ENCODE peak calls at places on chromosomes 1 and 21, in five cellular contexts. One of them, this sample, is unnamed.

GRCh38 chr1:30920827-30921226 is 12.3 kb upstream of the SDC3 start:
- DNase-seq in left ventricle myocardium inferior: no peak
- DNase-seq in uterus: no peak
- DNase-seq in heart right ventricle: no peak
- DNase-seq in GM23338: no peak
- DNase-seq in this sample: no peak

GRCh38 chr1:102861247-102861646 is 247.1 kb downstream of the COL11A1 start:
- DNase-seq in heart right ventricle: no peak
- DNase-seq in uterus: no peak
- DNase-seq in left ventricle myocardium inferior: no peak
- DNase-seq in GM23338: no peak
- DNase-seq in this sample: no peak

GRCh38 chr21:35528109-35529042 is 479.3 kb upstream of the RUNX1 start:
- DNase-seq in left ventricle myocardium inferior: peak; percentile 15
- DNase-seq in heart right ventricle: peak; percentile 14
- DNase-seq in uterus: no peak
- DNase-seq in GM23338: no peak
- DNase-seq in this sample: peak; percentile 27

GRCh38 chr21:41684381-41685245 is 82.2 kb downstream of the RIPK4 start:
- DNase-seq in heart right ventricle: no peak
- DNase-seq in uterus: no peak
- DNase-seq in left ventricle myocardium inferior: no peak
- DNase-seq in GM23338: no peak
- DNase-seq in this sample: no peak

GRCh38 chr1:9996624-9997582 is at the start of gene RBP7:
- DNase-seq in heart right ventricle: peak; percentile 6
- DNase-seq in left ventricle myocardium inferior: peak; percentile 36
- DNase-seq in GM23338: peak; percentile 63
- DNase-seq in uterus: peak; percentile 16
- DNase-seq in this sample: peak; percentile 52

GRCh38 chr1:92877081-92877711 is 45.4 kb downstream of the RPL5 start:
- DNase-seq in GM23338: no peak
- DNase-seq in heart right ventricle: no peak
- DNase-seq in uterus: no peak
- DNase-seq in left ventricle myocardium inferior: no peak
- DNase-seq in this sample: no peak

GRCh38 chr1:60874703-60875102 is 207.7 kb upstream of the NFIA start:
- DNase-seq in uterus: no peak
- DNase-seq in left ventricle myocardium inferior: no peak
- DNase-seq in GM23338: no peak
- DNase-seq in heart right ventricle: no peak
- DNase-seq in this sample: no peak

GRCh38 chr1:19055001-19055400 is 98.5 kb upstream of the IFFO2 start:
- DNase-seq in GM23338: no peak
- DNase-seq in heart right ventricle: peak; percentile 16
- DNase-seq in uterus: no peak
- DNase-seq in left ventricle myocardium inferior: no peak
- DNase-seq in this sample: no peak

GRCh38 chr1:167136191-167136614 is 42.3 kb downstream of the STYXL2 start:
- DNase-seq in uterus: no peak
- DNase-seq in heart right ventricle: no peak
- DNase-seq in GM23338: peak; percentile 69
- DNase-seq in left ventricle myocardium inferior: no peak
- DNase-seq in this sample: peak; percentile 45

GRCh38 chr1:6180215-6180577 is at the start of gene CHD5:
- DNase-seq in uterus: no peak
- DNase-seq in heart right ventricle: no peak
- DNase-seq in left ventricle myocardium inferior: no peak
- DNase-seq in GM23338: peak; percentile 86
- DNase-seq in this sample: no peak

GRCh38 chr1:113874017-113874879 is 2.7 kb upstream of the PTPN22 start:
- DNase-seq in heart right ventricle: no peak
- DNase-seq in uterus: no peak
- DNase-seq in GM23338: peak; percentile 55
- DNase-seq in left ventricle myocardium inferior: no peak
- DNase-seq in this sample: no peak

GRCh38 chr1:204180133-204180532 is 14.0 kb upstream of the REN start:
- DNase-seq in left ventricle myocardium inferior: no peak
- DNase-seq in GM23338: no peak
- DNase-seq in uterus: no peak
- DNase-seq in heart right ventricle: no peak
- DNase-seq in this sample: no peak

GRCh38 chr1:178461104-178461503 is 35.7 kb downstream of the CLEC20A start:
- DNase-seq in uterus: no peak
- DNase-seq in left ventricle myocardium inferior: no peak
- DNase-seq in heart right ventricle: no peak
- DNase-seq in GM23338: peak; percentile 29
- DNase-seq in this sample: no peak

GRCh38 chr1:209095627-209096595 is 487.6 kb upstream of the CAMK1G start:
- DNase-seq in GM23338: no peak
- DNase-seq in uterus: no peak
- DNase-seq in heart right ventricle: no peak
- DNase-seq in left ventricle myocardium inferior: no peak
- DNase-seq in this sample: no peak

GRCh38 chr1:13761883-13762282 is 61.9 kb downstream of the PRDM2 start:
- DNase-seq in uterus: no peak
- DNase-seq in left ventricle myocardium inferior: no peak
- DNase-seq in heart right ventricle: no peak
- DNase-seq in GM23338: no peak
- DNase-seq in this sample: no peak

GRCh38 chr1:173173388-173173787 is 33.7 kb downstream of the TNFSF4 start:
- DNase-seq in heart right ventricle: no peak
- DNase-seq in uterus: no peak
- DNase-seq in left ventricle myocardium inferior: no peak
- DNase-seq in GM23338: no peak
- DNase-seq in this sample: no peak

GRCh38 chr1:55259906-55260608 is 44.9 kb upstream of the USP24 start:
- DNase-seq in heart right ventricle: no peak
- DNase-seq in uterus: no peak
- DNase-seq in left ventricle myocardium inferior: no peak
- DNase-seq in GM23338: no peak
- DNase-seq in this sample: no peak

GRCh38 chr21:40586575-40586974 is 260.4 kb downstream of the DSCAM start:
- DNase-seq in left ventricle myocardium inferior: no peak
- DNase-seq in GM23338: no peak
- DNase-seq in heart right ventricle: no peak
- DNase-seq in uterus: no peak
- DNase-seq in this sample: no peak

GRCh38 chr1:17919525-17920439 is 164.6 kb downstream of the ACTL8 start:
- DNase-seq in heart right ventricle: no peak
- DNase-seq in left ventricle myocardium inferior: no peak
- DNase-seq in uterus: no peak
- DNase-seq in GM23338: peak; percentile 81
- DNase-seq in this sample: no peak

GRCh38 chr1:237685553-237685952 is 205.2 kb downstream of the ZP4 start:
- DNase-seq in uterus: no peak
- DNase-seq in left ventricle myocardium inferior: no peak
- DNase-seq in GM23338: no peak
- DNase-seq in heart right ventricle: no peak
- DNase-seq in this sample: no peak

GRCh38 chr1:15786581-15786980 is 20.9 kb downstream of the UQCRHL start:
- DNase-seq in uterus: no peak
- DNase-seq in heart right ventricle: no peak
- DNase-seq in GM23338: no peak
- DNase-seq in left ventricle myocardium inferior: no peak
- DNase-seq in this sample: peak; percentile 43

DNA sequence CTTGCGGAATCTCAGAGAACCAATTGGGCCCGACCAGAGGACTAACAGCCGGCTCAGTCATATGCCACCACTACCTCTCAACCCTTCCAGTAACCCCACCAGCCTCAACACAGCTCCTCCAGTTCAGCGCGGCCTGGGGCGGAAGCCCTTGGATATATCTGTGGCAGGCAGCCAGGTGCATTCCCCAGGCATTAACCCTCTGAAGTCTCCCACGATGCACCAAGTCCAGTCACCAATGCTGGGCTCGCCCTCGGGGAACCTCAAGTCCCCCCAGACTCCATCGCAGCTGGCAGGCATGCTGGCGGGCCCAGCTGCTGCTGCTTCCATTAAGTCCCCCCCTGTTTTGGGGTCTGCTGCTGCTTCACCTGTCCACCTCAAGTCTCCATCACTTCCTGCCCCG is 49.8 kb downstream of the ACP6 start:
- DNase-seq in left ventricle myocardium inferior: no peak
- DNase-seq in GM23338: no peak
- DNase-seq in uterus: no peak
- DNase-seq in heart right ventricle: no peak
- DNase-seq in this sample: no peak
- H3K36me3 ChIP-seq in left ventricle myocardium inferior: peaks cover 87% of the 10 kb centered on the region
- H3K36me3 ChIP-seq in GM23338: peaks cover 28% of the 10 kb centered on the region
- H3K36me3 ChIP-seq in uterus: no peaks in the 10 kb centered on the region
- H3K36me3 ChIP-seq in heart right ventricle: peaks cover 37% of the 10 kb centered on the region
- H3K36me3 ChIP-seq in this sample: peaks cover 60% of the 10 kb centered on the region

GRCh38 chr1:160207751-160208150 is 2.6 kb downstream of the PEA15 start:
- DNase-seq in left ventricle myocardium inferior: no peak
- DNase-seq in GM23338: no peak
- DNase-seq in heart right ventricle: no peak
- DNase-seq in uterus: no peak
- DNase-seq in this sample: no peak
- TF ChIP-seq CTCF in left ventricle myocardium inferior: no peak
- TF ChIP-seq CTCF in GM23338: no peak
- TF ChIP-seq CTCF in heart right ventricle: no peak
- TF ChIP-seq CTCF in uterus: no peak
- TF ChIP-seq CTCF in this sample: no peak

GRCh38 chr1:36857761-36858160 is 176.6 kb downstream of the GRIK3 start:
- DNase-seq in left ventricle myocardium inferior: no peak
- DNase-seq in GM23338: no peak
- DNase-seq in uterus: no peak
- DNase-seq in heart right ventricle: no peak
- DNase-seq in this sample: peak; percentile 12

GRCh38 chr1:36861380-36861779 is 172.9 kb downstream of the GRIK3 start:
- DNase-seq in uterus: no peak
- DNase-seq in left ventricle myocardium inferior: no peak
- DNase-seq in GM23338: no peak
- DNase-seq in heart right ventricle: no peak
- DNase-seq in this sample: no peak

GRCh38 chr1:36858553-36858952 is 175.8 kb downstream of the GRIK3 start:
- DNase-seq in GM23338: no peak
- DNase-seq in uterus: no peak
- DNase-seq in heart right ventricle: no peak
- DNase-seq in left ventricle myocardium inferior: no peak
- DNase-seq in this sample: no peak

GRCh38 chr1:36858981-36859380 is 175.3 kb downstream of the GRIK3 start:
- DNase-seq in left ventricle myocardium inferior: no peak
- DNase-seq in heart right ventricle: no peak
- DNase-seq in uterus: no peak
- DNase-seq in GM23338: no peak
- DNase-seq in this sample: peak; percentile 31

DNA sequence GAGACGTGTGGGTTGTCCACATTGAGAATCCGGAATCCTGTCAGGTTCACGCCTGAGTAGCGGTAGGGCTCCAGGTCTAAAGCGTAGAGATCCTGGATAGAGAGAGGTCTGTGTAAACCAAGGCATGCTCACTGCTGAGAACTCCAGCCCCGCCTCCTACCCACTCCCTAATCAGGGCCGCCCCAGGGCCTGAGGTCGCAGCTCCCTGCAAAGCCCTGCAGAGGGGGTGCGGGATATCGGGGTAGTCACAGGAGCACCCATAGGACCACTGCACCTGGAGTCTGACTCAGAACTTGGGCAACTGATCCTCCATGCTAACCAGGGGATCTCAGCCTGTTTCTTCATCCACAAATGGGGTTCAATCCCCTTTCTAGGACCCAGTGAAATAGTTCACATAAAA is 174.4 kb downstream of the GRIK3 start:
- DNase-seq in GM23338: peak; percentile 35
- DNase-seq in uterus: no peak
- DNase-seq in heart right ventricle: no peak
- DNase-seq in left ventricle myocardium inferior: no peak
- DNase-seq in this sample: no peak
- H3K36me3 ChIP-seq in GM23338: no peaks in the 10 kb centered on the region
- H3K36me3 ChIP-seq in uterus: no peaks in the 10 kb centered on the region
- H3K36me3 ChIP-seq in heart right ventricle: no peaks in the 10 kb centered on the region
- H3K36me3 ChIP-seq in left ventricle myocardium inferior: no peaks in the 10 kb centered on the region
- H3K36me3 ChIP-seq in this sample: no peaks in the 10 kb centered on the region

DNA sequence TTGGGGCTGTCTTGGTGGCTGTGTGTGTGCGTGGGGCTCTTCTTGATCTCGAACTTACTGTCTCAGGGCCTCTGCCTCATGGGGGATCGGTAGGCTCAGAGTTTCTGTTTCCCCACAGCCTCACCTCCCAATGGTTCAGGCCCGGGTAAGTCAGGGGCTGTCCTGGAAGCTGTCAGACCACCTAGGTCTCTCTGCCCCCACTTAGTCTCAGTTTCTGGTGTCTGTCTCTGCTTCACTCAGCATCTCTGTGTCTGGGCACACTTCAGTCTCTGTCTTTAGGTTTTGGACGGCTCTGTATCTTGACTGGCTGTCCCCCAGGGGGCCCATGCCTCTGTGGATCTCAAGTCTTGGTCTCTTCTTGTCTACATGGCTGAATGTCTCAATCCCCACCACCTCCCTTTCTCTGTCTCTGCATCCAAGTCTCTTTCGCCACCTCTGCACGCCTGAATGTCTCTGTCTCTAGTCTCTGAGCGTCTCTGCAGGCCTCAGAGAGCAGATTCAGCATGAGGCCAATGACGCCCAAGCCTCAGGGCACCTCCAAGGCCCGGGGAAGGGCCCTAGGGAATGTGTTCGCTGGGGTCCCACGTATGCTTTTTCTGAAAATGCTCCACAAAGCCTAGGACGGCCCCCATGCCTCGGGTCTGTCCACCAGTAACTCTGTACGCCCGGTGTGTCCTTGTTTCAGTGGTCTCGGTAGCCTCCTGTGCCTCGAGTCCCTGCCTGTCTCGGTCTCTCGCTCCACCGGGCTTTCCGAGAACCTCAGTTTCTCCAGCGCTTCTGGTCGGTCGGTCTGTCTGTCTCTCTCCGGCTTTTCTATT is 821 bp downstream of the FHL3 start:
- DNase-seq in uterus: no peak
- DNase-seq in GM23338: no peak
- DNase-seq in left ventricle myocardium inferior: no peak
- DNase-seq in heart right ventricle: peak; percentile 17
- DNase-seq in this sample: no peak
- TF ChIP-seq CTCF in uterus: no peak
- TF ChIP-seq CTCF in GM23338: no peak
- TF ChIP-seq CTCF in left ventricle myocardium inferior: no peak
- TF ChIP-seq CTCF in heart right ventricle: no peak
- TF ChIP-seq CTCF in this sample: no peak

This sample was measured in psoas muscle.